ENCODE peak calls at places on chromosomes 5 and 9, in six cellular contexts. One of them, this sample, is unnamed.

GRCh38 chr5:139407517-139407916 is 3.6 kb upstream of the SPATA24 start:
- DNase-seq in CD4-positive, alpha-beta T cell: no peak
- DNase-seq in esophagus squamous epithelium: no peak
- DNase-seq in AG09309: no peak
- DNase-seq in neural crest cell: no peak
- DNase-seq in cardiac fibroblast: no peak
- DNase-seq in this sample: no peak

GRCh38 chr5:128539038-128539429 is 989 bp upstream of the FBN2 start:
- DNase-seq in AG09309: no peak
- DNase-seq in neural crest cell: peak
- DNase-seq in cardiac fibroblast: peak
- DNase-seq in esophagus squamous epithelium: no peak
- DNase-seq in CD4-positive, alpha-beta T cell: no peak
- DNase-seq in this sample: no peak

GRCh38 chr5:159752622-159753275 is 163.5 kb upstream of the ADRA1B start:
- DNase-seq in AG09309: no peak
- DNase-seq in cardiac fibroblast: no peak
- DNase-seq in esophagus squamous epithelium: no peak
- DNase-seq in neural crest cell: no peak
- DNase-seq in CD4-positive, alpha-beta T cell: no peak
- DNase-seq in this sample: no peak

GRCh38 chr5:151615431-151615830 is 24.3 kb upstream of the FAT2 start:
- DNase-seq in neural crest cell: no peak
- DNase-seq in AG09309: no peak
- DNase-seq in esophagus squamous epithelium: no peak
- DNase-seq in cardiac fibroblast: no peak
- DNase-seq in CD4-positive, alpha-beta T cell: no peak
- DNase-seq in this sample: no peak

GRCh38 chr9:72856985-72857631 is 95.7 kb downstream of the ALDH1A1 start:
- DNase-seq in esophagus squamous epithelium: no peak
- DNase-seq in CD4-positive, alpha-beta T cell: no peak
- DNase-seq in AG09309: peak
- DNase-seq in cardiac fibroblast: peak
- DNase-seq in neural crest cell: peak
- DNase-seq in this sample: peak

GRCh38 chr9:35070823-35071813 is 1.3 kb downstream of the VCP start:
- DNase-seq in CD4-positive, alpha-beta T cell: no peak
- DNase-seq in cardiac fibroblast: peak
- DNase-seq in neural crest cell: no peak
- DNase-seq in AG09309: no peak
- DNase-seq in esophagus squamous epithelium: no peak
- DNase-seq in this sample: no peak

GRCh38 chr5:35124932-35125331 is 77.2 kb upstream of the AGXT2 start:
- DNase-seq in AG09309: no peak
- DNase-seq in cardiac fibroblast: no peak
- DNase-seq in esophagus squamous epithelium: no peak
- DNase-seq in neural crest cell: no peak
- DNase-seq in CD4-positive, alpha-beta T cell: no peak
- DNase-seq in this sample: no peak

GRCh38 chr9:133505901-133506652 is 18.7 kb downstream of the MYMK start:
- DNase-seq in AG09309: peak
- DNase-seq in neural crest cell: no peak
- DNase-seq in esophagus squamous epithelium: no peak
- DNase-seq in cardiac fibroblast: peak
- DNase-seq in CD4-positive, alpha-beta T cell: no peak
- DNase-seq in this sample: no peak

GRCh38 chr5:102069974-102070373 is 226.1 kb downstream of the SLCO4C1 start:
- DNase-seq in AG09309: no peak
- DNase-seq in CD4-positive, alpha-beta T cell: no peak
- DNase-seq in cardiac fibroblast: no peak
- DNase-seq in esophagus squamous epithelium: no peak
- DNase-seq in neural crest cell: no peak
- DNase-seq in this sample: no peak

GRCh38 chr5:143314123-143314522 is 89.4 kb downstream of the NR3C1 start:
- DNase-seq in neural crest cell: no peak
- DNase-seq in esophagus squamous epithelium: no peak
- DNase-seq in AG09309: no peak
- DNase-seq in CD4-positive, alpha-beta T cell: no peak
- DNase-seq in cardiac fibroblast: no peak
- DNase-seq in this sample: no peak

GRCh38 chr5:78360674-78361225 is 333 bp downstream of the SCAMP1 start:
- DNase-seq in AG09309: no peak
- DNase-seq in esophagus squamous epithelium: peak
- DNase-seq in cardiac fibroblast: no peak
- DNase-seq in CD4-positive, alpha-beta T cell: peak
- DNase-seq in neural crest cell: peak
- DNase-seq in this sample: no peak

GRCh38 chr9:132169672-132170392 is 8.0 kb downstream of the NTNG2 start:
- DNase-seq in cardiac fibroblast: peak
- DNase-seq in esophagus squamous epithelium: no peak
- DNase-seq in CD4-positive, alpha-beta T cell: peak
- DNase-seq in neural crest cell: peak
- DNase-seq in AG09309: no peak
- DNase-seq in this sample: peak

GRCh38 chr5:13510616-13511015 is 433.9 kb downstream of the DNAH5 start:
- DNase-seq in esophagus squamous epithelium: no peak
- DNase-seq in AG09309: no peak
- DNase-seq in CD4-positive, alpha-beta T cell: no peak
- DNase-seq in neural crest cell: no peak
- DNase-seq in cardiac fibroblast: no peak
- DNase-seq in this sample: no peak

GRCh38 chr9:93452710-93453046 is 703 bp downstream of the FAM120AOS start:
- DNase-seq in AG09309: no peak
- DNase-seq in cardiac fibroblast: no peak
- DNase-seq in CD4-positive, alpha-beta T cell: no peak
- DNase-seq in neural crest cell: no peak
- DNase-seq in esophagus squamous epithelium: no peak
- DNase-seq in this sample: no peak

GRCh38 chr9:33718987-33719386 is 76.4 kb upstream of the PRSS3 start:
- DNase-seq in esophagus squamous epithelium: no peak
- DNase-seq in CD4-positive, alpha-beta T cell: no peak
- DNase-seq in cardiac fibroblast: peak
- DNase-seq in AG09309: no peak
- DNase-seq in neural crest cell: no peak
- DNase-seq in this sample: no peak

GRCh38 chr9:126397056-126397455 is 70.4 kb downstream of the MVB12B start:
- DNase-seq in cardiac fibroblast: no peak
- DNase-seq in neural crest cell: no peak
- DNase-seq in CD4-positive, alpha-beta T cell: peak
- DNase-seq in esophagus squamous epithelium: no peak
- DNase-seq in AG09309: no peak
- DNase-seq in this sample: no peak
- TF ChIP-seq CTCF in cardiac fibroblast: peak
- TF ChIP-seq CTCF in neural crest cell: peak
- TF ChIP-seq CTCF in CD4-positive, alpha-beta T cell: peak
- TF ChIP-seq CTCF in esophagus squamous epithelium: no peak
- TF ChIP-seq CTCF in AG09309: no peak
- TF ChIP-seq CTCF in this sample: peak

DNA sequence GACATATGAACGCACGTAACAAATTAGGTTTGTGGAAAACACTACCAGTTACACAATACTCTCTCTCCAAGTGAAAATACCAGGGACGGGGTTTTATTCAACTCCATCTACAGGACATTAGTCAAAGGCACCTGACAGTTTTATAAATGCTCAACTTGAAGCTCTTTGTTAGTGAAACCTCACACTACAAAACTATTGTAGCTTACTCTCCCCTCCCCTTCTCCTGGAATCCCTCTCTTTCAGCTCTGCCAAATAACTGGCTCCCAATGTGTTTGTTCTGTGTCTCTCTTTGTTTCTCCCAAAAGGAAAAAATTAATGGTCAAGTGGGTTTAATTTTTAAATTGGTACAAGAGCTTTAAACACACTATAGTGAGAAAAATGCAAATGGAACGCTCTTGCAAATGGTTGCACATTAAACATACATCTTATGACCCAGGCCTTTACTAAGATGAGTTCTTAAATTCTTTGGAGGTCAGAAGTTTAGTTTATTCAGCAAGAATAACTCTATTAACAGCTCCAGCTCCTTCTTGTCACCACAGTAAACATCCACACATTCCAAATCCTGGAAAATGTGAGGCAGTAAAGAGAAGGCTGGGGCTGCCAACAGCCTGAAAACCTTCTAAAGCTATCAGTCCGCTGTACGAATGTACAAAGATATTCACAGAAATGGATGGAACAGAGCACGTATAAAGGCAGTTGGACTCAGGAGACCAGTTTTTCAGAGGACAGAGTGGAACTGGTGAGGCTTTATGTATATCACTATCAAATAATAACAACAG is 48.3 kb downstream of the ZNF608 start:
- DNase-seq in AG09309: no peak
- DNase-seq in esophagus squamous epithelium: no peak
- DNase-seq in neural crest cell: no peak
- DNase-seq in CD4-positive, alpha-beta T cell: no peak
- DNase-seq in cardiac fibroblast: peak
- DNase-seq in this sample: no peak
- TF ChIP-seq CTCF in AG09309: no peak
- TF ChIP-seq CTCF in esophagus squamous epithelium: no peak
- TF ChIP-seq CTCF in neural crest cell: no peak
- TF ChIP-seq CTCF in CD4-positive, alpha-beta T cell: no peak
- TF ChIP-seq CTCF in cardiac fibroblast: no peak
- TF ChIP-seq CTCF in this sample: no peak

GRCh38 chr5:136314302-136314701 is 51.0 kb downstream of the TRPC7 start:
- DNase-seq in cardiac fibroblast: no peak
- DNase-seq in AG09309: no peak
- DNase-seq in esophagus squamous epithelium: no peak
- DNase-seq in CD4-positive, alpha-beta T cell: no peak
- DNase-seq in neural crest cell: no peak
- DNase-seq in this sample: no peak

GRCh38 chr5:136309376-136309775 is 56.0 kb downstream of the TRPC7 start:
- DNase-seq in CD4-positive, alpha-beta T cell: no peak
- DNase-seq in cardiac fibroblast: no peak
- DNase-seq in neural crest cell: no peak
- DNase-seq in esophagus squamous epithelium: no peak
- DNase-seq in AG09309: no peak
- DNase-seq in this sample: no peak

GRCh38 chr5:136309932-136310598 is 55.3 kb downstream of the TRPC7 start:
- DNase-seq in CD4-positive, alpha-beta T cell: no peak
- DNase-seq in cardiac fibroblast: no peak
- DNase-seq in esophagus squamous epithelium: no peak
- DNase-seq in AG09309: no peak
- DNase-seq in neural crest cell: no peak
- DNase-seq in this sample: no peak

GRCh38 chr5:136308396-136308795 is 56.9 kb downstream of the TRPC7 start:
- DNase-seq in esophagus squamous epithelium: no peak
- DNase-seq in CD4-positive, alpha-beta T cell: no peak
- DNase-seq in neural crest cell: no peak
- DNase-seq in AG09309: no peak
- DNase-seq in cardiac fibroblast: no peak
- DNase-seq in this sample: no peak

DNA sequence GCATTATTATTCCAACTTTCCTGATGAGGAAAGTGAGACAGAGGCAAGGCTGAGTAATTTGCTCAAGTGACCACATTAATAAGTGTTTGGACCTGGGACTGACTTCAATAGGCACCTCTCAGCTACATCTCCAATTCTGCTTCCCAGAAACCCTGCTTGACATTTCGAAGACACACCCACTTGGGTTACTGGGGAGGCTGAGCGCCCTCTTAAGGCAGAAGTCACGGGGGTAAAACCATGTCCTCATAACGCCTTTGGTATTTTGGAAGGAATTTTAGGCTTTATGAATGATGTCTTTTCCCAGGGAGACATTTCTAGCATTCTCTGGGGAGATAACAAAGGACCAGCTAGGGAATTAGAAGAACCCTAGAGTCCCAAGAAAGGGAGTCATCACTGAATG is 53.3 kb downstream of the TRPC7 start:
- DNase-seq in neural crest cell: no peak
- DNase-seq in CD4-positive, alpha-beta T cell: no peak
- DNase-seq in esophagus squamous epithelium: no peak
- DNase-seq in cardiac fibroblast: no peak
- DNase-seq in AG09309: no peak
- DNase-seq in this sample: no peak
- TF ChIP-seq CTCF in neural crest cell: no peak
- TF ChIP-seq CTCF in CD4-positive, alpha-beta T cell: no peak
- TF ChIP-seq CTCF in esophagus squamous epithelium: no peak
- TF ChIP-seq CTCF in cardiac fibroblast: no peak
- TF ChIP-seq CTCF in AG09309: no peak
- TF ChIP-seq CTCF in this sample: no peak

GRCh38 chr9:130692365-130692764 is 1.2 kb upstream of the EXOSC2 start:
- DNase-seq in CD4-positive, alpha-beta T cell: no peak
- DNase-seq in cardiac fibroblast: no peak
- DNase-seq in AG09309: no peak
- DNase-seq in esophagus squamous epithelium: no peak
- DNase-seq in neural crest cell: peak
- DNase-seq in this sample: no peak
- TF ChIP-seq CTCF in CD4-positive, alpha-beta T cell: no peak
- TF ChIP-seq CTCF in cardiac fibroblast: peak
- TF ChIP-seq CTCF in AG09309: no peak
- TF ChIP-seq CTCF in esophagus squamous epithelium: no peak
- TF ChIP-seq CTCF in neural crest cell: peak
- TF ChIP-seq CTCF in this sample: peak